ENCODE peak calls at places on chromosomes 5 and 9, in five cellular contexts. One of them, this sample, is unnamed.

GRCh38 chr9:127519301-127520166 is 68.2 kb downstream of the LRSAM1 start:
- DNase-seq in body of pancreas: peak
- DNase-seq in Peyer's patch: no peak
- DNase-seq in MCF 10A: peak
- DNase-seq in GM23338: no peak
- DNase-seq in this sample: peak

GRCh38 chr5:81646469-81646868 is 104.4 kb downstream of the SSBP2 start:
- DNase-seq in GM23338: no peak
- DNase-seq in MCF 10A: no peak
- DNase-seq in body of pancreas: no peak
- DNase-seq in Peyer's patch: no peak
- DNase-seq in this sample: no peak

GRCh38 chr9:33719581-33720374 is 75.6 kb upstream of the PRSS3 start:
- DNase-seq in Peyer's patch: no peak
- DNase-seq in body of pancreas: no peak
- DNase-seq in GM23338: peak
- DNase-seq in MCF 10A: peak
- DNase-seq in this sample: no peak

GRCh38 chr5:106324356-106324755 is 1346.4 kb downstream of the EFNA5 start:
- DNase-seq in GM23338: no peak
- DNase-seq in MCF 10A: no peak
- DNase-seq in Peyer's patch: no peak
- DNase-seq in body of pancreas: no peak
- DNase-seq in this sample: no peak

GRCh38 chr9:137427454-137428310 is 4.5 kb downstream of the NOXA1 start:
- DNase-seq in MCF 10A: no peak
- DNase-seq in body of pancreas: no peak
- DNase-seq in GM23338: no peak
- DNase-seq in Peyer's patch: no peak
- DNase-seq in this sample: no peak

GRCh38 chr5:76144892-76145291 is 61.7 kb downstream of the SV2C start:
- DNase-seq in Peyer's patch: no peak
- DNase-seq in MCF 10A: no peak
- DNase-seq in GM23338: peak
- DNase-seq in body of pancreas: no peak
- DNase-seq in this sample: no peak

GRCh38 chr5:463952-464351 is 21.0 kb downstream of the EXOC3 start:
- DNase-seq in MCF 10A: no peak
- DNase-seq in body of pancreas: no peak
- DNase-seq in Peyer's patch: peak
- DNase-seq in GM23338: no peak
- DNase-seq in this sample: no peak

GRCh38 chr5:4630031-4630430 is 510.1 kb upstream of the ADAMTS16 start:
- DNase-seq in body of pancreas: peak
- DNase-seq in MCF 10A: peak
- DNase-seq in GM23338: no peak
- DNase-seq in Peyer's patch: no peak
- DNase-seq in this sample: no peak

GRCh38 chr5:14071433-14071832 is 71.7 kb upstream of the TRIO start:
- DNase-seq in MCF 10A: no peak
- DNase-seq in GM23338: no peak
- DNase-seq in body of pancreas: no peak
- DNase-seq in Peyer's patch: no peak
- DNase-seq in this sample: no peak

GRCh38 chr5:141557681-141558136 is 61.1 kb downstream of the DIAPH1 start:
- DNase-seq in Peyer's patch: peak
- DNase-seq in GM23338: peak
- DNase-seq in body of pancreas: peak
- DNase-seq in MCF 10A: peak
- DNase-seq in this sample: peak

GRCh38 chr5:82858453-82859043 is 218.6 kb downstream of the TMEM167A start:
- DNase-seq in MCF 10A: no peak
- DNase-seq in body of pancreas: no peak
- DNase-seq in GM23338: no peak
- DNase-seq in Peyer's patch: no peak
- DNase-seq in this sample: no peak

GRCh38 chr9:94693485-94694191 is 32.9 kb upstream of the AOPEP start:
- DNase-seq in body of pancreas: no peak
- DNase-seq in Peyer's patch: no peak
- DNase-seq in GM23338: no peak
- DNase-seq in MCF 10A: no peak
- DNase-seq in this sample: no peak

GRCh38 chr5:95872333-95873268 is 50.1 kb upstream of the GLRX start:
- DNase-seq in MCF 10A: no peak
- DNase-seq in GM23338: no peak
- DNase-seq in body of pancreas: no peak
- DNase-seq in Peyer's patch: no peak
- DNase-seq in this sample: no peak

GRCh38 chr5:96699186-96699820 is 37.1 kb downstream of the CAST start:
- DNase-seq in MCF 10A: no peak
- DNase-seq in GM23338: peak
- DNase-seq in Peyer's patch: no peak
- DNase-seq in body of pancreas: no peak
- DNase-seq in this sample: no peak

GRCh38 chr9:131098391-131099087 is 2.2 kb downstream of the AIF1L start:
- DNase-seq in Peyer's patch: no peak
- DNase-seq in MCF 10A: no peak
- DNase-seq in GM23338: peak
- DNase-seq in body of pancreas: no peak
- DNase-seq in this sample: no peak

GRCh38 chr5:179730852-179731251 is 1.8 kb upstream of the MAML1 start:
- DNase-seq in MCF 10A: no peak
- DNase-seq in GM23338: no peak
- DNase-seq in Peyer's patch: no peak
- DNase-seq in body of pancreas: no peak
- DNase-seq in this sample: no peak

GRCh38 chr5:1737790-1738405 is 61.7 kb downstream of the MRPL36 start:
- DNase-seq in body of pancreas: peak
- DNase-seq in Peyer's patch: no peak
- DNase-seq in GM23338: peak
- DNase-seq in MCF 10A: peak
- DNase-seq in this sample: peak

GRCh38 chr9:4549751-4550295 is 59.6 kb downstream of the SLC1A1 start:
- DNase-seq in GM23338: no peak
- DNase-seq in MCF 10A: no peak
- DNase-seq in Peyer's patch: no peak
- DNase-seq in body of pancreas: no peak
- DNase-seq in this sample: no peak

GRCh38 chr9:93053781-93054331 is 4.6 kb upstream of the SUSD3 start:
- DNase-seq in Peyer's patch: no peak
- DNase-seq in GM23338: no peak
- DNase-seq in MCF 10A: no peak
- DNase-seq in body of pancreas: no peak
- DNase-seq in this sample: no peak

GRCh38 chr5:31427013-31427783 is 104.7 kb downstream of the DROSHA start:
- DNase-seq in MCF 10A: no peak
- DNase-seq in Peyer's patch: no peak
- DNase-seq in body of pancreas: no peak
- DNase-seq in GM23338: peak
- DNase-seq in this sample: no peak

GRCh38 chr5:124655211-124655880 is 91.1 kb downstream of the ZNF608 start:
- DNase-seq in MCF 10A: peak
- DNase-seq in GM23338: no peak
- DNase-seq in body of pancreas: peak
- DNase-seq in Peyer's patch: no peak
- DNase-seq in this sample: no peak

GRCh38 chr9:20269620-20270019 is 352.7 kb downstream of the MLLT3 start:
- DNase-seq in GM23338: no peak
- DNase-seq in Peyer's patch: no peak
- DNase-seq in MCF 10A: no peak
- DNase-seq in body of pancreas: no peak
- DNase-seq in this sample: no peak

GRCh38 chr9:20276762-20277161 is 345.5 kb downstream of the MLLT3 start:
- DNase-seq in MCF 10A: no peak
- DNase-seq in GM23338: no peak
- DNase-seq in Peyer's patch: no peak
- DNase-seq in body of pancreas: no peak
- DNase-seq in this sample: no peak

GRCh38 chr9:20271107-20271506 is 351.2 kb downstream of the MLLT3 start:
- DNase-seq in Peyer's patch: no peak
- DNase-seq in GM23338: no peak
- DNase-seq in body of pancreas: no peak
- DNase-seq in MCF 10A: no peak
- DNase-seq in this sample: no peak

GRCh38 chr9:20270176-20270575 is 352.1 kb downstream of the MLLT3 start:
- DNase-seq in GM23338: no peak
- DNase-seq in body of pancreas: no peak
- DNase-seq in Peyer's patch: no peak
- DNase-seq in MCF 10A: no peak
- DNase-seq in this sample: no peak

GRCh38 chr9:20271723-20272122 is 350.6 kb downstream of the MLLT3 start:
- DNase-seq in body of pancreas: no peak
- DNase-seq in MCF 10A: no peak
- DNase-seq in GM23338: no peak
- DNase-seq in Peyer's patch: no peak
- DNase-seq in this sample: no peak
- TF ChIP-seq CTCF in body of pancreas: no peak
- TF ChIP-seq CTCF in MCF 10A: peak
- TF ChIP-seq CTCF in GM23338: peak
- TF ChIP-seq CTCF in Peyer's patch: no peak
- TF ChIP-seq CTCF in this sample: peak

GRCh38 chr5:127038550-127038949 is 8.2 kb upstream of the MARCHF3 start:
- DNase-seq in Peyer's patch: no peak
- DNase-seq in GM23338: no peak
- DNase-seq in MCF 10A: no peak
- DNase-seq in body of pancreas: no peak
- DNase-seq in this sample: no peak

GRCh38 chr5:127041571-127041970 is 11.2 kb upstream of the MARCHF3 start:
- DNase-seq in MCF 10A: peak
- DNase-seq in GM23338: no peak
- DNase-seq in body of pancreas: no peak
- DNase-seq in Peyer's patch: no peak
- DNase-seq in this sample: no peak

GRCh38 chr5:127040779-127041520 is 10.6 kb upstream of the MARCHF3 start:
- DNase-seq in GM23338: peak
- DNase-seq in body of pancreas: peak
- DNase-seq in MCF 10A: peak
- DNase-seq in Peyer's patch: no peak
- DNase-seq in this sample: no peak

GRCh38 chr5:127046343-127047072 is 16.1 kb upstream of the MARCHF3 start:
- DNase-seq in MCF 10A: no peak
- DNase-seq in body of pancreas: no peak
- DNase-seq in Peyer's patch: no peak
- DNase-seq in GM23338: no peak
- DNase-seq in this sample: no peak

GRCh38 chr5:127042593-127042992 is 12.2 kb upstream of the MARCHF3 start:
- DNase-seq in Peyer's patch: no peak
- DNase-seq in MCF 10A: peak
- DNase-seq in GM23338: peak
- DNase-seq in body of pancreas: no peak
- DNase-seq in this sample: no peak
- TF ChIP-seq CTCF in Peyer's patch: no peak
- TF ChIP-seq CTCF in MCF 10A: peak
- TF ChIP-seq CTCF in GM23338: peak
- TF ChIP-seq CTCF in body of pancreas: no peak
- TF ChIP-seq CTCF in this sample: no peak

DNA sequence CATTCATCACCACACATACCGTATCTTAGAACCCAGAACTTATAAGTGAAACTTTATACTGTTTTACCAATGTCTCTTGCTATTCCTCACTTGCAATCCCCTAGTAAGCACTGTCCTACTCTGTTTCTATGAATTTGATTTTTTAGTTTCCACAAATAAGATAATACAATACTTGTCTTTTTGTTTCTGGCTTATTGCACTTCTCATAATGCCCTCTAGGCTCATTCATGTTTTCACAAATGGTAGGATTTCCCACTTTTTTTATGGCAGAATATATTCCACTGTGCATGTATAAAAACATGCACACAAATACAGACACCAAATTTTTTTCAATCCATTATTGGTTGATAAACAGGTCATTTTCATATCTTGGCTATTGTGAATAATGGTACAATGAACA is 1742.3 kb upstream of the NUDT12 start:
- DNase-seq in MCF 10A: no peak
- DNase-seq in Peyer's patch: no peak
- DNase-seq in GM23338: no peak
- DNase-seq in body of pancreas: no peak
- DNase-seq in this sample: no peak
- TF ChIP-seq CTCF in MCF 10A: no peak
- TF ChIP-seq CTCF in Peyer's patch: no peak
- TF ChIP-seq CTCF in GM23338: no peak
- TF ChIP-seq CTCF in body of pancreas: no peak
- TF ChIP-seq CTCF in this sample: peak

DNA sequence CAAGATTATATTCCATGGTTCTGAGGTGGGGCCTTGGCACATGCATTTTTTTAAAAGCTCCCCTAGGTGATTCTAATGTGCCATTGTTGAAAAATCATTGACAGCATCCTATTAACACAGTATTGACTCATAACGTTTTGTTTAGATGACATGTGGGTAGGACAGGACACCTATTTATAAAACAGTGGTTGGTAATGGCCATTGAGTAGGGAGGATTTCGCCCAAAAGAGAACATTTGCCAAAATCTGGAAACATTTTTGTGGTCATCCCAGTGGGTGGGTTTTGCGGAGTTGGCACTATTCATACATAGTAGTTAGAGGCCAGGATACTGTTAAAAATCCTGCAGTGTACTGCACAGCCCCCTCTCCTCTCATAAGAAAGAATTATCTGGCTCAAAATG is 6.4 kb upstream of the CHD1 start:
- DNase-seq in GM23338: no peak
- DNase-seq in body of pancreas: no peak
- DNase-seq in MCF 10A: no peak
- DNase-seq in Peyer's patch: no peak
- DNase-seq in this sample: no peak
- TF ChIP-seq CTCF in GM23338: no peak
- TF ChIP-seq CTCF in body of pancreas: no peak
- TF ChIP-seq CTCF in MCF 10A: no peak
- TF ChIP-seq CTCF in Peyer's patch: no peak
- TF ChIP-seq CTCF in this sample: no peak

GRCh38 chr9:123217148-123217585 is 51.2 kb downstream of the STRBP start:
- DNase-seq in body of pancreas: no peak
- DNase-seq in MCF 10A: peak
- DNase-seq in GM23338: no peak
- DNase-seq in Peyer's patch: no peak
- DNase-seq in this sample: no peak
- TF ChIP-seq CTCF in body of pancreas: no peak
- TF ChIP-seq CTCF in MCF 10A: no peak
- TF ChIP-seq CTCF in GM23338: no peak
- TF ChIP-seq CTCF in Peyer's patch: no peak
- TF ChIP-seq CTCF in this sample: no peak

GRCh38 chr5:112581811-112582320 is 155.8 kb upstream of the APC start:
- DNase-seq in GM23338: no peak
- DNase-seq in Peyer's patch: no peak
- DNase-seq in MCF 10A: no peak
- DNase-seq in body of pancreas: no peak
- DNase-seq in this sample: no peak
- TF ChIP-seq CTCF in GM23338: no peak
- TF ChIP-seq CTCF in Peyer's patch: no peak
- TF ChIP-seq CTCF in MCF 10A: no peak
- TF ChIP-seq CTCF in body of pancreas: no peak
- TF ChIP-seq CTCF in this sample: no peak

GRCh38 chr9:74412236-74412979 is 84.7 kb upstream of the RORB start:
- DNase-seq in MCF 10A: no peak
- DNase-seq in body of pancreas: no peak
- DNase-seq in GM23338: no peak
- DNase-seq in Peyer's patch: no peak
- DNase-seq in this sample: no peak
- TF ChIP-seq CTCF in MCF 10A: no peak
- TF ChIP-seq CTCF in body of pancreas: no peak
- TF ChIP-seq CTCF in GM23338: no peak
- TF ChIP-seq CTCF in Peyer's patch: no peak
- TF ChIP-seq CTCF in this sample: no peak